ENCODE peak calls at places on chromosome 21, in seven cellular contexts. Z is breast epithelium, D is stomach, G is esophagus muscularis mucosa, Q is prostate gland, Y is tibial nerve, C is spleen. O is an unnamed sample.

GRCh38 chr21:32007461-32007860 is 134.6 kb downstream of the HUNK start:
- DNase-seq in Z (no peak), D (no peak), Q (no peak), G (no peak), C (no peak), Y (no peak), O (no peak)

GRCh38 chr21:18265955-18266354 is 21.3 kb downstream of the CHODL start:
- DNase-seq in Z (no peak), C (no peak), Y (no peak), Q (no peak), D (no peak), G (no peak), O (no peak)

GRCh38 chr21:35019631-35020032 is 29.5 kb downstream of the RUNX1 start:
- DNase-seq in Z (no peak), Q (no peak), C (no peak), G (no peak), D (peak; percentile 75), Y (no peak), O (no peak)

GRCh38 chr21:17455451-17455850 is 57.4 kb upstream of the CXADR start:
- DNase-seq in Q (no peak), Y (no peak), D (no peak), Z (no peak), C (no peak), G (no peak), O (no peak)

GRCh38 chr21:17697474-17697873 is 84.8 kb upstream of the BTG3 start:
- DNase-seq in G (no peak), Q (no peak), D (no peak), C (no peak), Z (no peak), Y (no peak), O (no peak)

GRCh38 chr21:27422435-27422834 is 455.5 kb upstream of the ADAMTS5 start:
- DNase-seq in Y (no peak), Q (no peak), C (no peak), G (no peak), D (no peak), Z (no peak), O (no peak)

GRCh38 chr21:39348040-39348354 is 891 bp downstream of the HMGN1 start:
- DNase-seq in D (no peak), G (no peak), Y (no peak), C (no peak), Z (no peak), Q (no peak), O (no peak)

GRCh38 chr21:38930838-38931237 is 125.1 kb downstream of the ETS2 start:
- DNase-seq in Q (no peak), Y (peak; percentile 44), Z (no peak), C (no peak), G (no peak), D (no peak), O (peak; percentile 58)

GRCh38 chr21:28632718-28633408 is 359.8 kb downstream of the LTN1 start:
- DNase-seq in Z (no peak), G (no peak), Q (peak; percentile 15), Y (no peak), D (no peak), C (no peak), O (no peak)

GRCh38 chr21:35503646-35504045 is 454.5 kb upstream of the RUNX1 start:
- DNase-seq in Q (no peak), Z (no peak), C (no peak), G (peak; percentile 85), Y (peak; percentile 16), D (no peak), O (no peak)

GRCh38 chr21:34687065-34687464 is 18.3 kb downstream of the CLIC6 start:
- DNase-seq in Y (no peak), G (no peak), D (no peak), C (no peak), Z (no peak), Q (no peak), O (no peak)

GRCh38 chr21:35511298-35512162 is 462.4 kb upstream of the RUNX1 start:
- DNase-seq in Y (no peak), Z (no peak), G (no peak), C (no peak), D (no peak), Q (no peak), O (no peak)

GRCh38 chr21:31555741-31556191 is 103.7 kb upstream of the SOD1 start:
- DNase-seq in C (no peak), G (no peak), Q (no peak), Y (no peak), Z (no peak), D (no peak), O (no peak)

GRCh38 chr21:45971487-45972352 is 9.8 kb upstream of the COL6A1 start:
- DNase-seq in D (no peak), C (peak; percentile 72), Z (peak; percentile 56), G (no peak), Y (no peak), Q (no peak), O (no peak)
- H3K27me3 ChIP-seq in D (peaks cover 60% of the 10 kb centered on the region), C (peaks cover 72% of the 10 kb centered on the region), Z (no peaks in the 10 kb centered on the region), G (no peaks in the 10 kb centered on the region), Y (no peaks in the 10 kb centered on the region), Q (no peaks in the 10 kb centered on the region), O (no peaks in the 10 kb centered on the region)

GRCh38 chr21:33039542-33039941 is 13.8 kb downstream of the OLIG2 start:
- DNase-seq in D (no peak), Z (no peak), Q (no peak), C (no peak), Y (peak; percentile 23), G (no peak), O (no peak)
- TF ChIP-seq POLR2A in D (no peak), Z (no peak), Q (no peak), C (no peak), Y (no peak), G (no peak), O (no peak)

GRCh38 chr21:15592271-15592860 is 137.4 kb upstream of the USP25 start:
- DNase-seq in C (no peak), G (no peak), D (no peak), Z (no peak), Y (peak; percentile 49), Q (peak; percentile 21), O (no peak)
- TF ChIP-seq CTCF in C (peak; percentile 39), G (peak; percentile 50), D (peak; percentile 9), Z (no peak), Y (peak; percentile 40), Q (peak; percentile 66), O (peak; percentile 55)

DNA sequence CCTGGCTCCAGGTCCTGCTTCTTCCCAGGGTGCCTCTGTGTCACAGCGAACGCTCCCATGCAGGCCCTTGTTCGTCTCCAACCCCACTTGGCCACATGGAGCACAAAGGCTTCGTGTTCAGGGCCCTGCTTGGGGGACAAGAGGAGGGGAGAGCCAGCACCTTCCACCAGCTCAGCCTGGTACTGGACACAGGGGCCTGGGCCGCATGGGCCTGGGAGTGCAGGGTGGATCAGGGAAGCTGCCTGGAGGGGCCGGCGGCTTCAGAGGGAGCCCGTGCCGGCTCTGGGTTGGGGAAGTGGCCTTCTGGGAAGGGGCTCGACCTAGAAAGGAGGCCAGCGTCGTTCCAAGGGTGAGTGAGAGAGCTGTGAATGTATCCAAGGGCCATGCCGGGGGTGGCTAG is 53.0 kb downstream of the UMODL1 start:
- DNase-seq in G (no peak), C (peak; percentile 66), Y (no peak), Z (no peak), D (no peak), Q (no peak), O (no peak)
- H3K27me3 ChIP-seq in G (no peaks in the 10 kb centered on the region), C (peaks cover 95% of the 10 kb centered on the region), Y (no peaks in the 10 kb centered on the region), Z (peaks cover 3% of the 10 kb centered on the region), D (peaks cover 80% of the 10 kb centered on the region), Q (no peaks in the 10 kb centered on the region), O (no peaks in the 10 kb centered on the region)

GRCh38 chr21:45132841-45133573 is 58.6 kb downstream of the ADARB1 start:
- DNase-seq in G (no peak), Q (peak; percentile 33), D (no peak), C (no peak), Z (no peak), Y (peak; percentile 43), O (no peak)
- TF ChIP-seq POLR2A in G (no peak), Q (no peak), D (no peak), C (no peak), Z (no peak), Y (no peak), O (no peak)

O was measured in Peyer's patch.